ENCODE peak calls at places on chromosomes 16 and 17, in four cellular contexts. I is adipocyte, V is Peyer's patch, J is kidney. N is an unnamed sample.

GRCh38 chr17:37358098-37358829 is 17.5 kb upstream of the C17orf78 start:
- DNase-seq in I (peak; percentile 82), V (peak; percentile 67), J (no peak), N (peak; percentile 73)

GRCh38 chr17:82686366-82687324 is 11.9 kb downstream of the RAB40B start:
- DNase-seq in I (no peak), V (no peak), J (no peak), N (no peak)

GRCh38 chr17:58786586-58787295 is 31.1 kb downstream of the PPM1E start:
- DNase-seq in I (peak; percentile 75), V (no peak), J (no peak), N (no peak)

GRCh38 chr17:4340914-4341615 is 25.4 kb downstream of the UBE2G1 start:
- DNase-seq in I (peak; percentile 25), V (no peak), J (no peak), N (no peak)

GRCh38 chr16:28475221-28475620 is 3.1 kb upstream of the NPIPB7 start:
- DNase-seq in I (no peak), V (no peak), J (no peak), N (no peak)

GRCh38 chr17:79391808-79392233 is 219.0 kb downstream of the RBFOX3 start:
- DNase-seq in I (peak; percentile 89), V (peak; percentile 77), J (peak; percentile 89), N (peak; percentile 82)

GRCh38 chr17:72590882-72591499 is 470.2 kb downstream of the SOX9 start:
- DNase-seq in I (no peak), V (no peak), J (no peak), N (no peak)

GRCh38 chr16:52618753-52619497 is 72.0 kb upstream of the TOX3 start:
- DNase-seq in I (no peak), V (no peak), J (no peak), N (no peak)

GRCh38 chr17:68033636-68034451 is 1.7 kb upstream of the KPNA2 start:
- DNase-seq in I (no peak), V (no peak), J (no peak), N (no peak)

GRCh38 chr17:4708436-4708835 is 2.0 kb upstream of the ARRB2 start:
- DNase-seq in I (no peak), V (no peak), J (no peak), N (no peak)

GRCh38 chr17:8887834-8888703 is 20.6 kb upstream of the PIK3R6 start:
- DNase-seq in I (peak; percentile 52), V (no peak), J (no peak), N (peak; percentile 56)

GRCh38 chr17:57092171-57092570 is 7.1 kb downstream of the AKAP1 start:
- DNase-seq in I (peak; percentile 79), V (no peak), J (no peak), N (no peak)

GRCh38 chr17:60127068-60128064 is 22.4 kb upstream of the CA4 start:
- DNase-seq in I (no peak), V (no peak), J (peak; percentile 33), N (no peak)
- H3K4me3 ChIP-seq in I (no peak overlapping the region), V (no peak overlapping the region), J (no peak overlapping the region), N (no peak overlapping the region)

GRCh38 chr17:38421871-38422819 is 6.1 kb upstream of the ARHGAP23 start:
- DNase-seq in I (no peak), V (no peak), J (no peak), N (no peak)
- H3K4me1 ChIP-seq in I (peaks cover 11% of the 10 kb centered on the region), V (no peaks in the 10 kb centered on the region), J (no peaks in the 10 kb centered on the region), N (peaks cover 2% of the 10 kb centered on the region)

DNA sequence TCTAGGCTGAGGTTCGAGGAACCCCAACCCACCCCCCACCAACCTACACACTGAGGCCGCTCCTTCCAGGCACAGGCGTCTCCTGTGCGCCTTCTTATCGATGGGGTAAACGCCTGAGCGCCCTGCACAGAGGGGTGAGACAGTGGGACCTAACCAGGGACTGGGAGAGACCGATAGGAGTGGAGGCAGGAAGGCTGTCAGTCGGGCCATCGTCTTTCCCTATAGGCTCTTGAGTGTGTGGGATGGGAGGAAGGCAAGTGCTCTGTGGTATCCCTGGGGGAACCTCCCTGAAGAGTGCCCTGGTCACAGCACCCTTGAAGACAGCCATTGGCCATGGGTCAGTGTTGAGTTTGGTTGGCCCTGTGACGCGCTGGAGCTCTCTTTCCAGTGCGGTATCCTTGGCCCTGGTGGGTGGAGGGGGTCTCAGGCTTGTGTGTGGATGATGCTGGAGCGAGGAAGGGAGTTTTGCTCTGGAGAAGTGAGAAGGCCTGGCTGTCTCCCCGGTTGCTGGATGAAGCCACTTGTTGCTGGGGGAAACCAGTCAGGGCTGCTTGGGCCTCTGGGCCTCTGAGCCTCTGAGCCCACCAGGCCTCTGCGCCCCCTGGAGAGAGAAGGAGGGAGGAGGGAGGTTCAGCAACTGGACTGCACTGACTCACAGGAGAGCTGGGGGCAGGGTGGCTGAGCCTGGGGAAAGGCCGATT is 1.7 kb downstream of the GPRC5C start:
- DNase-seq in I (no peak), V (peak; percentile 50), J (peak; percentile 83), N (no peak)
- H3K4me3 ChIP-seq in I (no peak overlapping the region), V (no peak overlapping the region), J (peak overlapping the region; percentile 85), N (no peak overlapping the region)

DNA sequence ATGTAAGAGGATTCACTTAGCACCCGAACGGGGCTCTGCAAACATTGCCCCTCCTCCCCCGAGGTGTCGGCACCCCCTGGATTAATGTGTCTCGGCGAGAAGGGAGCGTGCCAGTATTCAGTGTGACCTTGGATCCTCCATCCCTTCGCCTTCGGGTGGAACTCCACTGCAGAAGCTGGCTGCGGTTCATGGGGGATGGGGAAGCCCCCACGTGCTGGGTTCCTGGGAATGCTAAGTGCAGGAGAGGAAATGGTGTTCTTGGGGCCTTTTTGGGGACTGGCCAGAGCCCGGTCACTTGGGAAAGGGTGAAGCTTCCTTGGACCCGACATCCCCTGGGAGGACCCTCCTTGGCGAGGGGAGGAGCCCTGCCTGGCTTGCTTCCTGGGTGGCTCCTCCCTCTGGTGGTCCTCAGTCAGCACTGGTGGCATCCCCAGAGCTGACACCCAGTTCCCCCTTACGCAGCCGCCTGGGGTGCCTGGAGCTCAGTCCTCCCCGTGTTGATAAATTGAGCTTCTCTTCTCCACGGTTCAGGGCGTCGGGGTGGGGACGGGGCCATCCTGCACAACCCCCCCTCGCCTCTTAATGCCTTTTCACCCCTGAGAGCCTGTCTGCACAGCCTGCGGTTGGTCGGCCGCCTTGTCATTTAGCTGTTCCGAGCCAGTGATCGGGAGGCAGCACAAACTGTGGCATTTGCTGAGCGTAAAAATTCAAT is 30.8 kb upstream of the GSE1 start:
- DNase-seq in I (no peak), V (no peak), J (no peak), N (no peak)
- H3K4me1 ChIP-seq in I (peaks cover 34% of the 10 kb centered on the region), V (peaks cover 6% of the 10 kb centered on the region), J (peaks cover 14% of the 10 kb centered on the region), N (peaks cover 15% of the 10 kb centered on the region)

GRCh38 chr16:3501783-3502400 is 1.1 kb downstream of the CLUAP1 start:
- DNase-seq in I (no peak), V (no peak), J (no peak), N (no peak)

GRCh38 chr16:3508736-3509135 is 7.9 kb downstream of the CLUAP1 start:
- DNase-seq in I (no peak), V (no peak), J (no peak), N (no peak)

GRCh38 chr16:3498988-3499387 is 1.8 kb upstream of the CLUAP1 start:
- DNase-seq in I (no peak), V (no peak), J (peak; percentile 35), N (peak; percentile 33)

GRCh38 chr16:3497771-3498170 is 2.5 kb upstream of the C16orf90 start:
- DNase-seq in I (no peak), V (no peak), J (peak; percentile 8), N (no peak)

DNA sequence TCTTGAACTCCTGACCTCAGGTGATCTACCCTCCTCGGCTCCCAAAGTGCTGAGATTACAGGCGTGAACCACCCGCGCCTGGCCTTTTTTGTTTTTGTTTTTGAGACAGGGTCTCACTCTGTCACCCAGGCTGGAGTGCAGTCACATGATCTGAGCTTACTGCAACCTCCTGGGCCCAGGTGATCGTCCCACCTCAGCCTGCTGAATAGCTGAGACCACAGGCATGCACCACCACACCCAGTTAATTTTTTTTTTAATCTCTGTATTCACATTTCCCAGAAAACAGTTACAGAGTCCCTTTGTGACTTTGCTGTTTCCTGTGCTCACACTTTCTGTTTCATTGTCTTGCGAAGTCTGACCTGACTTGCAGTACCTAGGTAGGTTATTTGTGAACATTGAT is 2.7 kb downstream of the CLUAP1 start:
- DNase-seq in I (no peak), V (no peak), J (peak; percentile 71), N (no peak)
- H3K4me3 ChIP-seq in I (no peak overlapping the region), V (no peak overlapping the region), J (no peak overlapping the region), N (no peak overlapping the region)

GRCh38 chr16:11098601-11099377 is 154.4 kb downstream of the CLEC16A start:
- DNase-seq in I (no peak), V (peak; percentile 39), J (no peak), N (no peak)

GRCh38 chr16:11095935-11096334 is 151.6 kb downstream of the CLEC16A start:
- DNase-seq in I (no peak), V (peak; percentile 9), J (no peak), N (no peak)

GRCh38 chr16:11094838-11095565 is 150.6 kb downstream of the CLEC16A start:
- DNase-seq in I (no peak), V (peak; percentile 23), J (no peak), N (no peak)

GRCh38 chr16:11097782-11098167 is 153.4 kb downstream of the CLEC16A start:
- DNase-seq in I (no peak), V (no peak), J (no peak), N (no peak)

GRCh38 chr16:11097094-11097781 is 152.9 kb downstream of the CLEC16A start:
- DNase-seq in I (no peak), V (no peak), J (no peak), N (no peak)
- H3K4me1 ChIP-seq in I (peaks cover 26% of the 10 kb centered on the region), V (peaks cover 29% of the 10 kb centered on the region), J (peaks cover 31% of the 10 kb centered on the region), N (peaks cover 25% of the 10 kb centered on the region)

GRCh38 chr16:23865853-23866252 is 30.1 kb downstream of the PRKCB start:
- DNase-seq in I (no peak), V (no peak), J (no peak), N (no peak)
- H3K4me3 ChIP-seq in I (no peak overlapping the region), V (no peak overlapping the region), J (no peak overlapping the region), N (no peak overlapping the region)